ENCODE peak calls at places on chromosomes 11 and 22, in ten cellular contexts. C is frontal cortex; P is MCF 10A; W is brain microvascular endothelial cell; N is pons; T is activated CD4-positive, alpha-beta T cell treated with anti-CD3 and anti-CD28 coated beads, Interleukin-2, amount 50 U/mL, for 48 hours; Q is adipocyte; E is AG09309; F is activated T-helper 1 cell treated with anti-CD3 and anti-CD28 coated beads, Interleukin-2, amount 50 U/mL, for 16 hours; K is neural crest cell. H is an unnamed sample.

GRCh38 chr11:8863838-8864237 is 47.2 kb upstream of the AKIP1 start:
- DNase-seq in E (no peak), P (peak; percentile 45), F (no peak), N (no peak), K (no peak), W (peak; percentile 43), C (no peak), Q (peak; percentile 64), T (no peak), H (no peak)

GRCh38 chr11:35144103-35144741 is 5.3 kb downstream of the CD44 start:
- DNase-seq in W (peak; percentile 53), P (peak; percentile 90), N (no peak), E (peak; percentile 35), F (no peak), T (peak; percentile 58), K (no peak), C (no peak), Q (peak; percentile 81), H (peak; percentile 48)

GRCh38 chr22:31969789-31970489 is 25.6 kb downstream of the YWHAH start:
- DNase-seq in Q (peak; percentile 59), E (no peak), P (peak; percentile 87), K (peak; percentile 30), N (peak; percentile 76), C (peak; percentile 79), W (peak; percentile 49), T (peak; percentile 63), F (peak; percentile 40), H (peak; percentile 61)

GRCh38 chr11:44690651-44691050 is 36.1 kb upstream of the TSPAN18 start:
- DNase-seq in T (no peak), E (no peak), P (no peak), K (no peak), N (no peak), W (no peak), C (no peak), F (no peak), Q (no peak), H (no peak)

GRCh38 chr11:19187101-19187500 is 14.7 kb downstream of the CSRP3 start:
- DNase-seq in E (peak; percentile 3), F (no peak), T (no peak), P (peak; percentile 10), W (no peak), N (no peak), Q (peak; percentile 2), K (no peak), C (no peak), H (no peak)

GRCh38 chr11:68200639-68201038 is 12.5 kb downstream of the KMT5B start:
- DNase-seq in C (no peak), N (no peak), P (peak; percentile 61), K (no peak), Q (peak; percentile 88), W (no peak), E (peak; percentile 67), T (no peak), F (no peak), H (no peak)

GRCh38 chr22:29216873-29217666 is 11.4 kb downstream of the EMID1 start:
- DNase-seq in Q (peak; percentile 90), C (no peak), F (no peak), W (no peak), N (peak; percentile 18), K (no peak), P (peak; percentile 62), T (no peak), E (peak; percentile 42), H (no peak)

GRCh38 chr11:10499452-10500262 is 41.3 kb downstream of the RNF141 start:
- DNase-seq in F (no peak), T (no peak), P (peak; percentile 54), E (no peak), C (no peak), N (no peak), Q (peak; percentile 8), W (no peak), K (no peak), H (no peak)

GRCh38 chr11:35540526-35540925 is 15.1 kb upstream of the PAMR1 start:
- DNase-seq in E (no peak), Q (no peak), K (no peak), P (no peak), W (no peak), F (no peak), T (no peak), C (no peak), N (no peak), H (no peak)

GRCh38 chr22:46357186-46357500 is 21.6 kb downstream of the TRMU start:
- DNase-seq in T (no peak), Q (no peak), N (no peak), K (no peak), E (no peak), W (no peak), P (no peak), F (no peak), C (no peak), H (no peak)

GRCh38 chr11:76238551-76238950 is 32.2 kb upstream of the WNT11 start:
- DNase-seq in N (no peak), T (no peak), E (no peak), F (no peak), Q (no peak), K (no peak), P (no peak), W (no peak), C (no peak), H (no peak)

GRCh38 chr11:10414659-10415058 is 40.4 kb upstream of the AMPD3 start:
- DNase-seq in T (no peak), N (peak; percentile 54), F (no peak), C (no peak), K (no peak), Q (no peak), E (no peak), P (no peak), W (no peak), H (no peak)

GRCh38 chr11:5380740-5381342 is 2.8 kb upstream of the OR51M1 start:
- DNase-seq in T (peak; percentile 31), P (peak; percentile 74), C (peak; percentile 13), E (no peak), N (peak; percentile 63), Q (peak; percentile 88), F (no peak), W (peak; percentile 63), K (peak; percentile 56), H (peak; percentile 27)

GRCh38 chr11:113201055-113201818 is 113.1 kb upstream of the TTC12 start:
- DNase-seq in E (no peak), F (no peak), K (peak; percentile 10), P (no peak), C (no peak), W (no peak), Q (no peak), N (no peak), T (no peak), H (no peak)

GRCh38 chr11:64241430-64242153 is 697 bp downstream of the FKBP2 start:
- DNase-seq in Q (peak; percentile 100), K (peak; percentile 100), T (peak; percentile 100), P (peak; percentile 98), W (peak; percentile 99), N (peak; percentile 99), E (peak; percentile 96), F (peak; percentile 99), C (peak; percentile 99), H (peak; percentile 86)

GRCh38 chr11:116641561-116642045 is 131.2 kb downstream of the BUD13 start:
- DNase-seq in K (peak; percentile 41), T (peak; percentile 41), W (peak; percentile 11), E (no peak), P (peak; percentile 53), N (no peak), C (peak; percentile 73), Q (no peak), F (no peak), H (peak; percentile 35)

GRCh38 chr22:20868225-20868944 is 9.6 kb downstream of the SNAP29 start:
- DNase-seq in K (no peak), P (no peak), Q (no peak), F (no peak), E (no peak), C (no peak), W (no peak), N (no peak), T (no peak), H (no peak)

GRCh38 chr11:3216027-3216525 is 2.5 kb downstream of the MRGPRG start:
- DNase-seq in E (no peak), K (no peak), W (no peak), F (no peak), T (no peak), Q (no peak), P (no peak), N (no peak), C (no peak), H (no peak)

GRCh38 chr11:36726420-36726819 is 128.4 kb upstream of the RAG2 start:
- DNase-seq in C (no peak), T (no peak), E (no peak), F (no peak), W (no peak), K (no peak), Q (no peak), P (no peak), N (no peak), H (no peak)

GRCh38 chr11:130726234-130726559 is 190.1 kb downstream of the SNX19 start:
- DNase-seq in K (no peak), F (no peak), P (peak; percentile 51), T (no peak), C (no peak), Q (peak; percentile 22), W (peak; percentile 28), E (no peak), N (peak; percentile 8), H (no peak)

GRCh38 chr11:24344222-24344621 is 152.6 kb upstream of the LUZP2 start:
- DNase-seq in F (no peak), P (no peak), T (no peak), E (no peak), N (no peak), W (no peak), Q (no peak), K (no peak), C (no peak), H (no peak)

GRCh38 chr11:34570584-34570983 is 50.3 kb upstream of the EHF start:
- DNase-seq in N (no peak), E (no peak), T (peak; percentile 21), C (no peak), P (peak; percentile 87), K (no peak), W (no peak), F (no peak), Q (no peak), H (no peak)

GRCh38 chr11:34501962-34502361 is 11.6 kb downstream of the ELF5 start:
- DNase-seq in W (no peak), K (no peak), N (no peak), C (no peak), Q (peak; percentile 48), P (no peak), F (no peak), E (no peak), T (no peak), H (no peak)

GRCh38 chr11:46677991-46678740 is 22.3 kb downstream of the ARHGAP1 start:
- DNase-seq in T (no peak), E (no peak), W (no peak), F (no peak), N (no peak), K (no peak), Q (no peak), P (no peak), C (no peak), H (no peak)

GRCh38 chr11:126969865-126970479 is 30.6 kb downstream of the KIRREL3 start:
- DNase-seq in W (peak; percentile 16), K (no peak), P (peak; percentile 10), F (no peak), T (no peak), E (no peak), N (peak; percentile 77), C (no peak), Q (peak; percentile 83), H (no peak)

GRCh38 chr22:31739795-31740201 is 10.1 kb downstream of the PRR14L start:
- DNase-seq in K (no peak), E (no peak), C (no peak), W (no peak), F (no peak), N (no peak), P (no peak), T (no peak), Q (no peak), H (no peak)

GRCh38 chr11:45332486-45332934 is 46.4 kb upstream of the SYT13 start:
- DNase-seq in N (peak; percentile 29), P (peak; percentile 52), E (no peak), T (peak; percentile 34), W (peak; percentile 27), C (peak; percentile 56), Q (peak; percentile 65), K (peak; percentile 46), F (peak; percentile 11), H (peak; percentile 28)

GRCh38 chr22:17972385-17973181 is 51.8 kb downstream of the MICAL3 start:
- DNase-seq in N (no peak), P (peak; percentile 76), F (no peak), Q (peak; percentile 89), T (no peak), K (no peak), W (peak; percentile 33), E (no peak), C (no peak), H (no peak)

H was measured in GM19239.